ENCODE peak calls at places on chromosomes 4 and X, in nine cellular contexts. Q is nucleus accumbens, Y is D341Med, H is memory B cell, J is GM18507, S is C1 segment of cervical spinal cord, K is H4, T is naive B cell, C is AG20443. E is an unnamed sample.

GRCh38 chrX:107304141-107304540 is 97.7 kb downstream of the DNAAF6 start:
- DNase-seq in Q (no peak), Y (no peak), H (no peak), J (no peak), S (no peak), K (no peak), T (no peak), C (no peak), E (no peak)

GRCh38 chrX:40068048-40068447 is 29.7 kb downstream of the BCOR start:
- DNase-seq in Q (no peak), Y (no peak), H (no peak), J (no peak), S (no peak), K (peak), T (no peak), C (peak), E (no peak)

GRCh38 chrX:124194903-124195302 is 137.6 kb upstream of the TEX13D start:
- DNase-seq in Q (no peak), Y (no peak), H (no peak), J (no peak), S (no peak), K (no peak), T (no peak), C (peak), E (no peak)

GRCh38 chr4:23877758-23878229 is 12.1 kb downstream of the PPARGC1A start:
- DNase-seq in Q (no peak), Y (no peak), H (no peak), J (no peak), S (no peak), K (peak), T (no peak), C (peak), E (no peak)

GRCh38 chrX:41720125-41720780 is 3.7 kb upstream of the GPR82 start:
- DNase-seq in Q (no peak), Y (no peak), H (no peak), J (no peak), S (no peak), K (no peak), T (peak), C (no peak), E (no peak)

GRCh38 chr4:149932188-149932587 is 116.5 kb upstream of the IQCM start:
- DNase-seq in Q (no peak), Y (no peak), H (no peak), J (no peak), S (no peak), K (no peak), T (no peak), C (no peak), E (no peak)

GRCh38 chr4:79603681-79604080 is 195.7 kb upstream of the GK2 start:
- DNase-seq in Q (no peak), Y (no peak), H (peak), J (no peak), S (no peak), K (no peak), T (peak), C (no peak), E (no peak)

GRCh38 chrX:131217878-131218486 is 71.1 kb downstream of the IGSF1 start:
- DNase-seq in Q (no peak), Y (no peak), H (no peak), J (no peak), S (no peak), K (no peak), T (no peak), C (no peak), E (no peak)

GRCh38 chrX:38970845-38971244 is 169.6 kb downstream of the MID1IP1 start:
- DNase-seq in Q (no peak), Y (no peak), H (no peak), J (no peak), S (no peak), K (no peak), T (no peak), C (no peak), E (no peak)

GRCh38 chrX:40721489-40722106 is 13.7 kb downstream of the MED14 start:
- DNase-seq in Q (no peak), Y (no peak), H (no peak), J (no peak), S (no peak), K (no peak), T (no peak), C (no peak), E (no peak)

GRCh38 chrX:16869393-16870094 is 618 bp downstream of the RBBP7 start:
- DNase-seq in Q (no peak), Y (peak), H (peak), J (no peak), S (no peak), K (no peak), T (peak), C (peak), E (no peak)

GRCh38 chrX:10633722-10634121 is 13.3 kb upstream of the MID1 start:
- DNase-seq in Q (no peak), Y (no peak), H (no peak), J (no peak), S (no peak), K (peak), T (no peak), C (peak), E (peak)

GRCh38 chr4:8723222-8723980 is 130.8 kb downstream of the CPZ start:
- DNase-seq in Q (no peak), Y (no peak), H (no peak), J (no peak), S (no peak), K (no peak), T (no peak), C (no peak), E (no peak)

GRCh38 chr4:121070696-121071639 is 1.4 kb downstream of the NDNF start:
- DNase-seq in Q (peak), Y (peak), H (no peak), J (no peak), S (no peak), K (peak), T (no peak), C (peak), E (no peak)

GRCh38 chrX:11629593-11630211 is 36.0 kb downstream of the ARHGAP6 start:
- DNase-seq in Q (no peak), Y (no peak), H (no peak), J (no peak), S (no peak), K (peak), T (no peak), C (peak), E (no peak)

GRCh38 chr4:182576609-182577289 is 333.5 kb downstream of the TENM3 start:
- DNase-seq in Q (no peak), Y (peak), H (no peak), J (no peak), S (no peak), K (no peak), T (no peak), C (no peak), E (no peak)

GRCh38 chr4:171594293-171594692 is 218.9 kb upstream of the GALNTL6 start:
- DNase-seq in Q (no peak), Y (no peak), H (no peak), J (no peak), S (no peak), K (no peak), T (no peak), C (no peak), E (no peak)

GRCh38 chr4:15513545-15513944 is 43.9 kb downstream of the CC2D2A start:
- DNase-seq in Q (no peak), Y (peak), H (no peak), J (no peak), S (no peak), K (no peak), T (no peak), C (no peak), E (no peak)